ENCODE peak calls at places on chromosomes 11 and 22, in ten cellular contexts. One of them, this sample, is unnamed.

GRCh38 chr11:6667733-6668374 is 12.2 kb upstream of the DCHS1 start:
- DNase-seq in GM12864: no peak
- DNase-seq in HS-27A: no peak
- DNase-seq in dorsolateral prefrontal cortex: no peak
- DNase-seq in glomerular endothelial cell: no peak
- DNase-seq in lung microvascular endothelial cell: peak; percentile 47
- DNase-seq in activated gamma-delta T cell treated with Interleukin-2 at 50 U/mL for 16 hours: no peak
- DNase-seq in HTR-8/SVneo: no peak
- DNase-seq in renal cortical epithelial cell: peak; percentile 35
- DNase-seq in tibial nerve: no peak
- DNase-seq in this sample: peak; percentile 52

GRCh38 chr11:11032072-11032471 is 174.2 kb upstream of the ZBED5 start:
- DNase-seq in GM12864: no peak
- DNase-seq in HS-27A: no peak
- DNase-seq in dorsolateral prefrontal cortex: no peak
- DNase-seq in glomerular endothelial cell: no peak
- DNase-seq in lung microvascular endothelial cell: no peak
- DNase-seq in activated gamma-delta T cell treated with Interleukin-2 at 50 U/mL for 16 hours: no peak
- DNase-seq in HTR-8/SVneo: no peak
- DNase-seq in renal cortical epithelial cell: no peak
- DNase-seq in tibial nerve: no peak
- DNase-seq in this sample: no peak

GRCh38 chr22:37060801-37061610 is 9.5 kb downstream of the KCTD17 start:
- DNase-seq in GM12864: no peak
- DNase-seq in HS-27A: no peak
- DNase-seq in dorsolateral prefrontal cortex: no peak
- DNase-seq in glomerular endothelial cell: no peak
- DNase-seq in lung microvascular endothelial cell: no peak
- DNase-seq in activated gamma-delta T cell treated with Interleukin-2 at 50 U/mL for 16 hours: no peak
- DNase-seq in HTR-8/SVneo: no peak
- DNase-seq in renal cortical epithelial cell: no peak
- DNase-seq in tibial nerve: no peak
- DNase-seq in this sample: no peak

GRCh38 chr11:85776951-85777602 is 33.9 kb downstream of the SYTL2 start:
- DNase-seq in GM12864: no peak
- DNase-seq in HS-27A: no peak
- DNase-seq in dorsolateral prefrontal cortex: no peak
- DNase-seq in glomerular endothelial cell: no peak
- DNase-seq in lung microvascular endothelial cell: no peak
- DNase-seq in activated gamma-delta T cell treated with Interleukin-2 at 50 U/mL for 16 hours: no peak
- DNase-seq in HTR-8/SVneo: no peak
- DNase-seq in renal cortical epithelial cell: no peak
- DNase-seq in tibial nerve: no peak
- DNase-seq in this sample: peak; percentile 61

GRCh38 chr11:68117896-68118470 is 3.2 kb downstream of the CHKA start:
- DNase-seq in GM12864: no peak
- DNase-seq in HS-27A: no peak
- DNase-seq in dorsolateral prefrontal cortex: no peak
- DNase-seq in glomerular endothelial cell: no peak
- DNase-seq in lung microvascular endothelial cell: no peak
- DNase-seq in activated gamma-delta T cell treated with Interleukin-2 at 50 U/mL for 16 hours: no peak
- DNase-seq in HTR-8/SVneo: no peak
- DNase-seq in renal cortical epithelial cell: no peak
- DNase-seq in tibial nerve: no peak
- DNase-seq in this sample: peak; percentile 82

GRCh38 chr22:47102648-47103047 is 340.2 kb downstream of the TBC1D22A start:
- DNase-seq in GM12864: no peak
- DNase-seq in HS-27A: no peak
- DNase-seq in dorsolateral prefrontal cortex: no peak
- DNase-seq in glomerular endothelial cell: no peak
- DNase-seq in lung microvascular endothelial cell: no peak
- DNase-seq in activated gamma-delta T cell treated with Interleukin-2 at 50 U/mL for 16 hours: no peak
- DNase-seq in HTR-8/SVneo: no peak
- DNase-seq in renal cortical epithelial cell: peak; percentile 85
- DNase-seq in tibial nerve: no peak
- DNase-seq in this sample: no peak

GRCh38 chr11:16081756-16082531 is 274.4 kb downstream of the SOX6 start:
- DNase-seq in GM12864: no peak
- DNase-seq in HS-27A: no peak
- DNase-seq in dorsolateral prefrontal cortex: no peak
- DNase-seq in glomerular endothelial cell: no peak
- DNase-seq in lung microvascular endothelial cell: no peak
- DNase-seq in activated gamma-delta T cell treated with Interleukin-2 at 50 U/mL for 16 hours: no peak
- DNase-seq in HTR-8/SVneo: no peak
- DNase-seq in renal cortical epithelial cell: no peak
- DNase-seq in tibial nerve: no peak
- DNase-seq in this sample: no peak

GRCh38 chr11:15826826-15827225 is 529.5 kb downstream of the SOX6 start:
- DNase-seq in GM12864: no peak
- DNase-seq in HS-27A: no peak
- DNase-seq in dorsolateral prefrontal cortex: peak; percentile 39
- DNase-seq in glomerular endothelial cell: no peak
- DNase-seq in lung microvascular endothelial cell: peak; percentile 50
- DNase-seq in activated gamma-delta T cell treated with Interleukin-2 at 50 U/mL for 16 hours: no peak
- DNase-seq in HTR-8/SVneo: peak; percentile 7
- DNase-seq in renal cortical epithelial cell: no peak
- DNase-seq in tibial nerve: no peak
- DNase-seq in this sample: peak; percentile 53

GRCh38 chr11:13786688-13787087 is 118.2 kb downstream of the FAR1 start:
- DNase-seq in GM12864: no peak
- DNase-seq in HS-27A: no peak
- DNase-seq in dorsolateral prefrontal cortex: no peak
- DNase-seq in glomerular endothelial cell: no peak
- DNase-seq in lung microvascular endothelial cell: no peak
- DNase-seq in activated gamma-delta T cell treated with Interleukin-2 at 50 U/mL for 16 hours: no peak
- DNase-seq in HTR-8/SVneo: no peak
- DNase-seq in renal cortical epithelial cell: no peak
- DNase-seq in tibial nerve: no peak
- DNase-seq in this sample: no peak

GRCh38 chr22:20247010-20247505 is 21.1 kb downstream of the RTN4R start:
- DNase-seq in GM12864: no peak
- DNase-seq in HS-27A: no peak
- DNase-seq in dorsolateral prefrontal cortex: peak; percentile 49
- DNase-seq in glomerular endothelial cell: no peak
- DNase-seq in lung microvascular endothelial cell: no peak
- DNase-seq in activated gamma-delta T cell treated with Interleukin-2 at 50 U/mL for 16 hours: no peak
- DNase-seq in HTR-8/SVneo: no peak
- DNase-seq in renal cortical epithelial cell: peak; percentile 29
- DNase-seq in tibial nerve: no peak
- DNase-seq in this sample: no peak

GRCh38 chr11:117824571-117825537 is at the start of gene FXYD2:
- DNase-seq in GM12864: no peak
- DNase-seq in HS-27A: no peak
- DNase-seq in dorsolateral prefrontal cortex: peak; percentile 8
- DNase-seq in glomerular endothelial cell: no peak
- DNase-seq in lung microvascular endothelial cell: peak; percentile 74
- DNase-seq in activated gamma-delta T cell treated with Interleukin-2 at 50 U/mL for 16 hours: no peak
- DNase-seq in HTR-8/SVneo: no peak
- DNase-seq in renal cortical epithelial cell: peak; percentile 89
- DNase-seq in tibial nerve: no peak
- DNase-seq in this sample: no peak

GRCh38 chr11:44687310-44687842 is 39.4 kb upstream of the TSPAN18 start:
- DNase-seq in GM12864: no peak
- DNase-seq in HS-27A: no peak
- DNase-seq in dorsolateral prefrontal cortex: no peak
- DNase-seq in glomerular endothelial cell: no peak
- DNase-seq in lung microvascular endothelial cell: no peak
- DNase-seq in activated gamma-delta T cell treated with Interleukin-2 at 50 U/mL for 16 hours: no peak
- DNase-seq in HTR-8/SVneo: no peak
- DNase-seq in renal cortical epithelial cell: no peak
- DNase-seq in tibial nerve: no peak
- DNase-seq in this sample: no peak

GRCh38 chr11:35036642-35037041 is 102.3 kb upstream of the CD44 start:
- DNase-seq in GM12864: no peak
- DNase-seq in HS-27A: no peak
- DNase-seq in dorsolateral prefrontal cortex: no peak
- DNase-seq in glomerular endothelial cell: no peak
- DNase-seq in lung microvascular endothelial cell: no peak
- DNase-seq in activated gamma-delta T cell treated with Interleukin-2 at 50 U/mL for 16 hours: no peak
- DNase-seq in HTR-8/SVneo: no peak
- DNase-seq in renal cortical epithelial cell: no peak
- DNase-seq in tibial nerve: no peak
- DNase-seq in this sample: no peak

GRCh38 chr22:48846200-48846599 is 981.5 kb downstream of the BRD1 start:
- DNase-seq in GM12864: no peak
- DNase-seq in HS-27A: no peak
- DNase-seq in dorsolateral prefrontal cortex: no peak
- DNase-seq in glomerular endothelial cell: no peak
- DNase-seq in lung microvascular endothelial cell: no peak
- DNase-seq in activated gamma-delta T cell treated with Interleukin-2 at 50 U/mL for 16 hours: no peak
- DNase-seq in HTR-8/SVneo: no peak
- DNase-seq in renal cortical epithelial cell: no peak
- DNase-seq in tibial nerve: no peak
- DNase-seq in this sample: no peak

GRCh38 chr11:35850191-35850590 is 93.7 kb upstream of the LDLRAD3 start:
- DNase-seq in GM12864: no peak
- DNase-seq in HS-27A: no peak
- DNase-seq in dorsolateral prefrontal cortex: no peak
- DNase-seq in glomerular endothelial cell: no peak
- DNase-seq in lung microvascular endothelial cell: peak; percentile 7
- DNase-seq in activated gamma-delta T cell treated with Interleukin-2 at 50 U/mL for 16 hours: no peak
- DNase-seq in HTR-8/SVneo: no peak
- DNase-seq in renal cortical epithelial cell: no peak
- DNase-seq in tibial nerve: no peak
- DNase-seq in this sample: no peak

GRCh38 chr11:115317428-115318185 is 186.6 kb downstream of the CADM1 start:
- DNase-seq in GM12864: no peak
- DNase-seq in HS-27A: no peak
- DNase-seq in dorsolateral prefrontal cortex: no peak
- DNase-seq in glomerular endothelial cell: no peak
- DNase-seq in lung microvascular endothelial cell: no peak
- DNase-seq in activated gamma-delta T cell treated with Interleukin-2 at 50 U/mL for 16 hours: no peak
- DNase-seq in HTR-8/SVneo: no peak
- DNase-seq in renal cortical epithelial cell: no peak
- DNase-seq in tibial nerve: no peak
- DNase-seq in this sample: no peak

GRCh38 chr22:49929553-49929979 is 11.1 kb downstream of the CRELD2 start:
- DNase-seq in GM12864: no peak
- DNase-seq in HS-27A: no peak
- DNase-seq in dorsolateral prefrontal cortex: no peak
- DNase-seq in glomerular endothelial cell: no peak
- DNase-seq in lung microvascular endothelial cell: peak; percentile 68
- DNase-seq in activated gamma-delta T cell treated with Interleukin-2 at 50 U/mL for 16 hours: peak; percentile 75
- DNase-seq in HTR-8/SVneo: peak; percentile 64
- DNase-seq in renal cortical epithelial cell: no peak
- DNase-seq in tibial nerve: no peak
- DNase-seq in this sample: peak; percentile 49

GRCh38 chr11:848380-848931 is 5.8 kb downstream of the TSPAN4 start:
- DNase-seq in GM12864: no peak
- DNase-seq in HS-27A: no peak
- DNase-seq in dorsolateral prefrontal cortex: no peak
- DNase-seq in glomerular endothelial cell: no peak
- DNase-seq in lung microvascular endothelial cell: peak; percentile 63
- DNase-seq in activated gamma-delta T cell treated with Interleukin-2 at 50 U/mL for 16 hours: peak; percentile 67
- DNase-seq in HTR-8/SVneo: no peak
- DNase-seq in renal cortical epithelial cell: no peak
- DNase-seq in tibial nerve: no peak
- DNase-seq in this sample: peak; percentile 67

GRCh38 chr11:110251837-110252236 is 44.6 kb downstream of the RDX start:
- DNase-seq in GM12864: no peak
- DNase-seq in HS-27A: peak; percentile 3
- DNase-seq in dorsolateral prefrontal cortex: no peak
- DNase-seq in glomerular endothelial cell: peak; percentile 37
- DNase-seq in lung microvascular endothelial cell: peak; percentile 94
- DNase-seq in activated gamma-delta T cell treated with Interleukin-2 at 50 U/mL for 16 hours: no peak
- DNase-seq in HTR-8/SVneo: peak; percentile 20
- DNase-seq in renal cortical epithelial cell: peak; percentile 97
- DNase-seq in tibial nerve: no peak
- DNase-seq in this sample: peak; percentile 44

GRCh38 chr11:69172674-69173073 is 16.9 kb downstream of the SMIM38 start:
- DNase-seq in GM12864: no peak
- DNase-seq in HS-27A: no peak
- DNase-seq in dorsolateral prefrontal cortex: no peak
- DNase-seq in glomerular endothelial cell: no peak
- DNase-seq in lung microvascular endothelial cell: no peak
- DNase-seq in activated gamma-delta T cell treated with Interleukin-2 at 50 U/mL for 16 hours: no peak
- DNase-seq in HTR-8/SVneo: no peak
- DNase-seq in renal cortical epithelial cell: no peak
- DNase-seq in tibial nerve: no peak
- DNase-seq in this sample: peak; percentile 29

GRCh38 chr11:21561589-21561988 is 631.3 kb upstream of the ANO5 start:
- DNase-seq in GM12864: no peak
- DNase-seq in HS-27A: no peak
- DNase-seq in dorsolateral prefrontal cortex: no peak
- DNase-seq in glomerular endothelial cell: no peak
- DNase-seq in lung microvascular endothelial cell: no peak
- DNase-seq in activated gamma-delta T cell treated with Interleukin-2 at 50 U/mL for 16 hours: no peak
- DNase-seq in HTR-8/SVneo: no peak
- DNase-seq in renal cortical epithelial cell: peak; percentile 95
- DNase-seq in tibial nerve: no peak
- DNase-seq in this sample: peak; percentile 83

GRCh38 chr11:107014871-107015270 is 3.4 kb downstream of the GUCY1A2 start:
- DNase-seq in GM12864: no peak
- DNase-seq in HS-27A: no peak
- DNase-seq in dorsolateral prefrontal cortex: no peak
- DNase-seq in glomerular endothelial cell: no peak
- DNase-seq in lung microvascular endothelial cell: no peak
- DNase-seq in activated gamma-delta T cell treated with Interleukin-2 at 50 U/mL for 16 hours: no peak
- DNase-seq in HTR-8/SVneo: no peak
- DNase-seq in renal cortical epithelial cell: no peak
- DNase-seq in tibial nerve: no peak
- DNase-seq in this sample: no peak

GRCh38 chr22:48432721-48433518 is 1394.8 kb downstream of the BRD1 start:
- DNase-seq in GM12864: no peak
- DNase-seq in HS-27A: no peak
- DNase-seq in dorsolateral prefrontal cortex: no peak
- DNase-seq in glomerular endothelial cell: no peak
- DNase-seq in lung microvascular endothelial cell: no peak
- DNase-seq in activated gamma-delta T cell treated with Interleukin-2 at 50 U/mL for 16 hours: no peak
- DNase-seq in HTR-8/SVneo: no peak
- DNase-seq in renal cortical epithelial cell: no peak
- DNase-seq in tibial nerve: no peak
- DNase-seq in this sample: no peak

GRCh38 chr11:126892781-126893180 is 107.8 kb downstream of the KIRREL3 start:
- DNase-seq in GM12864: no peak
- DNase-seq in HS-27A: no peak
- DNase-seq in dorsolateral prefrontal cortex: no peak
- DNase-seq in glomerular endothelial cell: no peak
- DNase-seq in lung microvascular endothelial cell: no peak
- DNase-seq in activated gamma-delta T cell treated with Interleukin-2 at 50 U/mL for 16 hours: no peak
- DNase-seq in HTR-8/SVneo: no peak
- DNase-seq in renal cortical epithelial cell: no peak
- DNase-seq in tibial nerve: no peak
- DNase-seq in this sample: no peak

GRCh38 chr11:76756341-76756771 is 26.8 kb upstream of the TSKU start:
- DNase-seq in GM12864: no peak
- DNase-seq in HS-27A: no peak
- DNase-seq in dorsolateral prefrontal cortex: no peak
- DNase-seq in glomerular endothelial cell: no peak
- DNase-seq in lung microvascular endothelial cell: no peak
- DNase-seq in activated gamma-delta T cell treated with Interleukin-2 at 50 U/mL for 16 hours: no peak
- DNase-seq in HTR-8/SVneo: no peak
- DNase-seq in renal cortical epithelial cell: no peak
- DNase-seq in tibial nerve: no peak
- DNase-seq in this sample: no peak

GRCh38 chr11:85123752-85124231 is 503.4 kb downstream of the DLG2 start:
- DNase-seq in GM12864: peak; percentile 29
- DNase-seq in HS-27A: no peak
- DNase-seq in dorsolateral prefrontal cortex: no peak
- DNase-seq in glomerular endothelial cell: no peak
- DNase-seq in lung microvascular endothelial cell: no peak
- DNase-seq in activated gamma-delta T cell treated with Interleukin-2 at 50 U/mL for 16 hours: no peak
- DNase-seq in HTR-8/SVneo: no peak
- DNase-seq in renal cortical epithelial cell: peak; percentile 41
- DNase-seq in tibial nerve: no peak
- DNase-seq in this sample: no peak

GRCh38 chr11:118921121-118921928 is 4.4 kb downstream of the BCL9L start:
- DNase-seq in GM12864: no peak
- DNase-seq in HS-27A: no peak
- DNase-seq in dorsolateral prefrontal cortex: no peak
- DNase-seq in glomerular endothelial cell: no peak
- DNase-seq in lung microvascular endothelial cell: peak; percentile 55
- DNase-seq in activated gamma-delta T cell treated with Interleukin-2 at 50 U/mL for 16 hours: no peak
- DNase-seq in HTR-8/SVneo: no peak
- DNase-seq in renal cortical epithelial cell: peak; percentile 94
- DNase-seq in tibial nerve: peak; percentile 68
- DNase-seq in this sample: peak; percentile 57

GRCh38 chr11:11267312-11267711 is 85.7 kb downstream of the CSNK2A3 start:
- DNase-seq in GM12864: no peak
- DNase-seq in HS-27A: no peak
- DNase-seq in dorsolateral prefrontal cortex: no peak
- DNase-seq in glomerular endothelial cell: no peak
- DNase-seq in lung microvascular endothelial cell: no peak
- DNase-seq in activated gamma-delta T cell treated with Interleukin-2 at 50 U/mL for 16 hours: no peak
- DNase-seq in HTR-8/SVneo: no peak
- DNase-seq in renal cortical epithelial cell: no peak
- DNase-seq in tibial nerve: no peak
- DNase-seq in this sample: no peak